ENCODE peak calls at places on chromosomes 5 and 9, in seven cellular contexts. E is astrocyte, B is fibroblast of lung, Z is IMR-90, U is GM23248, I is K562, V is kidney. K is an unnamed sample.

GRCh38 chr9:105860526-105860925 is 166.2 kb downstream of the TMEM38B start:
- DNase-seq in V (no peak), I (no peak), E (no peak), B (no peak), Z (no peak), U (no peak), K (no peak)

GRCh38 chr5:71778678-71779276 is 59.7 kb downstream of the CARTPT start:
- DNase-seq in U (peak; percentile 28), V (no peak), E (peak; percentile 16), Z (peak; percentile 14), I (no peak), B (peak; percentile 52), K (no peak)

GRCh38 chr9:122158202-122158601 is 1.4 kb downstream of the NDUFA8 start:
- DNase-seq in E (peak; percentile 31), U (peak; percentile 64), V (no peak), B (peak; percentile 35), Z (peak; percentile 43), I (peak; percentile 69), K (no peak)

GRCh38 chr9:104858271-104858670 is 69.7 kb downstream of the ABCA1 start:
- DNase-seq in U (peak; percentile 95), B (peak; percentile 42), E (peak; percentile 85), I (no peak), Z (peak; percentile 75), V (no peak), K (no peak)

GRCh38 chr9:8428389-8428788 is 628.8 kb upstream of the DMAC1 start:
- DNase-seq in U (no peak), V (no peak), Z (no peak), I (no peak), E (no peak), B (no peak), K (no peak)

GRCh38 chr9:134643306-134643705 is 1.7 kb downstream of the COL5A1 start:
- DNase-seq in V (no peak), I (no peak), U (peak; percentile 79), B (peak; percentile 45), E (no peak), Z (peak; percentile 45), K (no peak)

GRCh38 chr5:154593091-154593490 is 115.1 kb upstream of the HAND1 start:
- DNase-seq in Z (peak; percentile 56), E (peak; percentile 19), U (peak; percentile 76), V (no peak), I (no peak), B (peak; percentile 83), K (no peak)

GRCh38 chr5:90170231-90170630 is 239.3 kb downstream of the CETN3 start:
- DNase-seq in I (no peak), Z (no peak), U (peak; percentile 5), B (no peak), E (no peak), V (no peak), K (no peak)

GRCh38 chr9:137293482-137294090 is 8.5 kb downstream of the NRARP start:
- DNase-seq in E (no peak), I (no peak), V (peak; percentile 72), B (peak; percentile 61), U (no peak), Z (no peak), K (no peak)

GRCh38 chr5:82735160-82735789 is 341.9 kb downstream of the TMEM167A start:
- DNase-seq in B (peak; percentile 60), I (no peak), V (no peak), U (no peak), Z (peak; percentile 5), E (peak; percentile 71), K (no peak)

GRCh38 chr9:137241490-137242328 is 622 bp downstream of the TUBB4B start:
- DNase-seq in I (peak; percentile 88), V (peak; percentile 90), E (no peak), U (peak; percentile 89), B (peak; percentile 37), Z (peak; percentile 32), K (no peak)

GRCh38 chr9:128428644-128429504 is 8.2 kb downstream of the CERCAM start:
- DNase-seq in B (no peak), V (no peak), I (peak; percentile 88), E (peak; percentile 70), U (peak; percentile 32), Z (no peak), K (no peak)

GRCh38 chr9:12878342-12878978 is 103.6 kb downstream of the LURAP1L start:
- DNase-seq in I (no peak), Z (peak; percentile 47), U (peak; percentile 3), V (no peak), B (peak; percentile 49), E (no peak), K (no peak)

GRCh38 chr9:131474711-131475110 is 28.0 kb upstream of the POMT1 start:
- DNase-seq in V (peak; percentile 52), I (no peak), U (no peak), B (no peak), E (no peak), Z (no peak), K (no peak)

GRCh38 chr5:156678484-156678883 is 171.6 kb upstream of the PPP1R2B start:
- DNase-seq in I (no peak), V (no peak), Z (no peak), B (no peak), E (no peak), U (no peak), K (no peak)

GRCh38 chr5:147464211-147464610 is 45.7 kb downstream of the DPYSL3 start:
- DNase-seq in E (no peak), U (peak; percentile 54), B (peak; percentile 66), Z (peak; percentile 45), V (no peak), I (no peak), K (no peak)

GRCh38 chr5:93887678-93888077 is 146.3 kb upstream of the POU5F2 start:
- DNase-seq in Z (no peak), V (no peak), U (no peak), E (no peak), B (no peak), I (no peak), K (no peak)

GRCh38 chr9:27591093-27591492 is 17.8 kb upstream of the C9orf72 start:
- DNase-seq in Z (no peak), V (no peak), E (no peak), B (peak; percentile 6), I (no peak), U (no peak), K (no peak)

GRCh38 chr5:73757421-73757820 is 131.4 kb downstream of the ARHGEF28 start:
- DNase-seq in I (no peak), Z (no peak), U (no peak), B (no peak), E (no peak), V (no peak), K (no peak)

GRCh38 chr5:157143127-157143959 is 678 bp upstream of the MED7 start:
- DNase-seq in Z (peak; percentile 6), U (peak; percentile 75), V (no peak), E (no peak), I (peak; percentile 27), B (no peak), K (no peak)

GRCh38 chr5:73812457-73812856 is 186.5 kb downstream of the ARHGEF28 start:
- DNase-seq in U (no peak), I (no peak), V (no peak), Z (no peak), E (peak; percentile 63), B (no peak), K (no peak)

GRCh38 chr5:65816729-65817128 is 94.7 kb downstream of the NLN start:
- DNase-seq in U (no peak), I (no peak), Z (no peak), V (no peak), E (no peak), B (no peak), K (no peak)

GRCh38 chr9:38118862-38119435 is 49.9 kb upstream of the SHB start:
- DNase-seq in E (no peak), U (no peak), Z (no peak), V (no peak), B (no peak), I (no peak), K (no peak)

GRCh38 chr9:4739587-4740372 is 1.2 kb downstream of the AK3 start:
- DNase-seq in B (peak; percentile 32), Z (no peak), I (no peak), E (no peak), V (no peak), U (peak; percentile 33), K (no peak)
- H3K9ac ChIP-seq in B (peak overlapping the region; percentile 82), Z (peak overlapping the region; percentile 97), I (peak overlapping the region; percentile 84), E (peak overlapping the region; percentile 86), V (peak overlapping the region; percentile 86), U (peak overlapping the region; percentile 85), K (peak overlapping the region; percentile 76)

DNA sequence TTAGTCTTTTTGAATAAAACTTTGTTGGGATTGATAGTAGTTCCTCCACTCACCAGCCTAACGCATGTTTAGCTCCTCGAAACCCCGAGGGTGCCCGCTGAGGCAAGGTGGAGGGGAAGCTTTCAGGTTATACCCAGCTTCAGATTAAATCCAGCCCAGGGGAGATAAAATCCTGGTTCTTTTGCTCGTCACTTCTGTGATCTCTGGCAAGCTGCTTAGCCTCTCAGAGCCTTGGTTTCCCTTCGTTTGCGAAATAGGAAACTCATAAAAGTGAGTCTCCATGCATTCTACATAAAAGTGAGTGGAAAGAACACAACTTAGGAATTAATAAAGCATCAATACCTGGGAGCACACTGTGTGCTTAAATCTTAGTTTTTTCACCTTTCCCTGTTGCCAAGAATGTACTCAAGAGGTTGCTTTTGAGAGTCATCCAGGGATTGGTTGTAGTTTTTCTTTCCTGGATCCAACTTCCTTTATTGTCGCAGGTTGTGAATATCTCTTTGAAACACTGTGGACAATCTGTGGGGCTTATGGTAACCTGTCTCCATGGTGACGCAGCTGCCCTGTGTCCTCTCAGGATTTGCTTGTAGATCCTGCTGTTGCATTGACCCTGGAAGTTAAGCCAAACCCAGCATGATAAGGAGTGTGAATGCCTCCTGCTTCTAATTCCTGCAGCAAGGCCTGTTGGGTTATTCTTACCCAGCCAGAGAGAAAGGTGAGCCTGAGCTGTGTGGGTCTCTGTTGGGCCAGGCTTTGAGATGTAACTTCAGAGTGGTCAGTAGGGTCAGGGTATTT is 2.0 kb downstream of the GALNT12 start:
- DNase-seq in B (no peak), E (no peak), V (no peak), I (no peak), Z (no peak), U (no peak), K (no peak)
- H3K27ac ChIP-seq in B (no peak overlapping the region), E (no peak overlapping the region), V (no peak overlapping the region), I (peak overlapping the region; percentile 59), Z (no peak overlapping the region), U (no peak overlapping the region), K (no peak overlapping the region)

DNA sequence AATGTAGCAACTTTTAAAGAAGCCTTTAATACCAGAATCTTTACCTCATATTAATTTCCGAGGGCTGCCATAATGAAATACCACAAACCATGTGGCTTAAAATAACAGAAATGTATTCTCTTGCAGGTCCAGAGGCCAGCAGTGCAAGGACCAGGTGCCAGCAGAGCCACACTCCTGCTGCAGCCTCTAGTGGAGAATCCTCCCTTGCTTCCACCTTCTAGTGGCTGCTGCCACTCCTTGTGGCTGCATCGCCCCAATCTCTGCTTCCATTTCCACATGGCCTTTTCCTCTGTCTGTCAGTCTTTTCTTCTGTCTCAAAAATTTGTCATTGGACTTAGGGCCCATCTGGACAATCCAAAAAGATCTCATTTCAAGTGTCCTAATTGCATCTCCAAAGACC is 401.5 kb downstream of the EFNA5 start:
- DNase-seq in U (no peak), E (no peak), Z (no peak), V (no peak), I (no peak), B (no peak), K (no peak)
- H3K9me3 ChIP-seq in U (no peaks in the 10 kb centered on the region), E (no peaks in the 10 kb centered on the region), Z (no peaks in the 10 kb centered on the region), V (no peaks in the 10 kb centered on the region), I (no peaks in the 10 kb centered on the region), B (no peaks in the 10 kb centered on the region), K (no peaks in the 10 kb centered on the region)

DNA sequence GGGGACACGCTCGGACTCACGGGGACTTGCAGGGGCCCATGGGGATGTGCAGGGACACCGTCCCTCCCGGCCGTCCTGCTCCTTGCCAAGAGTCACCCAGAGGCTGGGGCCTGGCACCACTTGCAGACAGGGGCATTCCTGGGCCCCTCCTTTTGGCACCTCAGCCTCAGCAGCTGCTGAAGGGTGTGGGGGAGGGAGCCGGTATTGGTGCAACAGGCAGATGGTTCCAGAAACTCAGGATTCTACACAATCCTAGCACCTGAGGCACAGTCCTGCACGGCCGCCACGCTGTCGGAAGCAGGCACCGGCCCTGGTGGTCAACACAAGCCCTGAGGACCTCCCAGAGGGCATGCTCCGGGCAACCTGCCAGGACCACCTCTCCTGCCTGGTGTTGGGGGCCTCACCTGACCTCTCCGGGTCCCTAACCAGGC is 19.3 kb upstream of the SLC12A7 start:
- DNase-seq in Z (no peak), U (no peak), V (peak; percentile 78), E (no peak), B (no peak), I (no peak), K (no peak)
- H3K9ac ChIP-seq in Z (no peak overlapping the region), U (no peak overlapping the region), V (no peak overlapping the region), E (no peak overlapping the region), B (no peak overlapping the region), I (no peak overlapping the region), K (no peak overlapping the region)